ENCODE peak calls at places on chromosomes 5 and 9, in six cellular contexts. One of them, this sample, is unnamed.

GRCh38 chr5:96934291-96934694 is 1.6 kb upstream of the LNPEP start:
- DNase-seq in nucleus accumbens: no peak
- DNase-seq in activated gamma-delta T cell treated with anti-CD3 and anti-CD28 coated beads, Interleukin-2, amount 50 U/mL, for 16 hours: no peak
- DNase-seq in RWPE1: peak
- DNase-seq in T-helper 2 cell: no peak
- DNase-seq in GM23248: peak
- DNase-seq in this sample: no peak

GRCh38 chr5:93343570-93343969 is 237.4 kb downstream of the NR2F1-AS1 start:
- DNase-seq in GM23248: no peak
- DNase-seq in RWPE1: no peak
- DNase-seq in T-helper 2 cell: no peak
- DNase-seq in activated gamma-delta T cell treated with anti-CD3 and anti-CD28 coated beads, Interleukin-2, amount 50 U/mL, for 16 hours: no peak
- DNase-seq in nucleus accumbens: no peak
- DNase-seq in this sample: no peak

GRCh38 chr9:119159386-119159785 is 209.8 kb downstream of the BRINP1 start:
- DNase-seq in GM23248: no peak
- DNase-seq in activated gamma-delta T cell treated with anti-CD3 and anti-CD28 coated beads, Interleukin-2, amount 50 U/mL, for 16 hours: no peak
- DNase-seq in T-helper 2 cell: no peak
- DNase-seq in nucleus accumbens: no peak
- DNase-seq in RWPE1: no peak
- DNase-seq in this sample: no peak

GRCh38 chr9:86287013-86287412 is 4.7 kb upstream of the ISCA1 start:
- DNase-seq in T-helper 2 cell: no peak
- DNase-seq in activated gamma-delta T cell treated with anti-CD3 and anti-CD28 coated beads, Interleukin-2, amount 50 U/mL, for 16 hours: no peak
- DNase-seq in GM23248: peak
- DNase-seq in RWPE1: no peak
- DNase-seq in nucleus accumbens: no peak
- DNase-seq in this sample: no peak

GRCh38 chr9:115198018-115198417 is 80.1 kb upstream of the TNC start:
- DNase-seq in GM23248: peak
- DNase-seq in activated gamma-delta T cell treated with anti-CD3 and anti-CD28 coated beads, Interleukin-2, amount 50 U/mL, for 16 hours: no peak
- DNase-seq in nucleus accumbens: no peak
- DNase-seq in T-helper 2 cell: no peak
- DNase-seq in RWPE1: no peak
- DNase-seq in this sample: no peak

GRCh38 chr5:140024928-140025327 is 18.2 kb downstream of the NRG2 start:
- DNase-seq in nucleus accumbens: no peak
- DNase-seq in GM23248: no peak
- DNase-seq in RWPE1: no peak
- DNase-seq in activated gamma-delta T cell treated with anti-CD3 and anti-CD28 coated beads, Interleukin-2, amount 50 U/mL, for 16 hours: no peak
- DNase-seq in T-helper 2 cell: no peak
- DNase-seq in this sample: no peak

GRCh38 chr5:8875722-8876121 is 670.2 kb downstream of the SEMA5A start:
- DNase-seq in activated gamma-delta T cell treated with anti-CD3 and anti-CD28 coated beads, Interleukin-2, amount 50 U/mL, for 16 hours: no peak
- DNase-seq in nucleus accumbens: no peak
- DNase-seq in GM23248: no peak
- DNase-seq in T-helper 2 cell: no peak
- DNase-seq in RWPE1: no peak
- DNase-seq in this sample: no peak

GRCh38 chr5:67774796-67775195 is 440.8 kb upstream of the PIK3R1 start:
- DNase-seq in nucleus accumbens: no peak
- DNase-seq in GM23248: no peak
- DNase-seq in T-helper 2 cell: no peak
- DNase-seq in RWPE1: no peak
- DNase-seq in activated gamma-delta T cell treated with anti-CD3 and anti-CD28 coated beads, Interleukin-2, amount 50 U/mL, for 16 hours: no peak
- DNase-seq in this sample: no peak

GRCh38 chr9:77384406-77384805 is 207.1 kb downstream of the VPS13A start:
- DNase-seq in T-helper 2 cell: no peak
- DNase-seq in nucleus accumbens: no peak
- DNase-seq in activated gamma-delta T cell treated with anti-CD3 and anti-CD28 coated beads, Interleukin-2, amount 50 U/mL, for 16 hours: no peak
- DNase-seq in GM23248: peak
- DNase-seq in RWPE1: peak
- DNase-seq in this sample: no peak

GRCh38 chr5:132296412-132297001 is 2.3 kb downstream of the SLC22A4 start:
- DNase-seq in RWPE1: no peak
- DNase-seq in activated gamma-delta T cell treated with anti-CD3 and anti-CD28 coated beads, Interleukin-2, amount 50 U/mL, for 16 hours: no peak
- DNase-seq in GM23248: peak
- DNase-seq in T-helper 2 cell: no peak
- DNase-seq in nucleus accumbens: no peak
- DNase-seq in this sample: no peak

GRCh38 chr5:143302344-143302743 is 101.1 kb downstream of the NR3C1 start:
- DNase-seq in activated gamma-delta T cell treated with anti-CD3 and anti-CD28 coated beads, Interleukin-2, amount 50 U/mL, for 16 hours: no peak
- DNase-seq in RWPE1: no peak
- DNase-seq in T-helper 2 cell: no peak
- DNase-seq in nucleus accumbens: no peak
- DNase-seq in GM23248: peak
- DNase-seq in this sample: no peak

GRCh38 chr5:129177451-129177850 is 82.9 kb downstream of the ISOC1 start:
- DNase-seq in activated gamma-delta T cell treated with anti-CD3 and anti-CD28 coated beads, Interleukin-2, amount 50 U/mL, for 16 hours: no peak
- DNase-seq in T-helper 2 cell: no peak
- DNase-seq in GM23248: no peak
- DNase-seq in RWPE1: no peak
- DNase-seq in nucleus accumbens: no peak
- DNase-seq in this sample: no peak

GRCh38 chr5:14472986-14473567 is 108.5 kb upstream of the OTULINL start:
- DNase-seq in activated gamma-delta T cell treated with anti-CD3 and anti-CD28 coated beads, Interleukin-2, amount 50 U/mL, for 16 hours: no peak
- DNase-seq in T-helper 2 cell: no peak
- DNase-seq in nucleus accumbens: no peak
- DNase-seq in GM23248: no peak
- DNase-seq in RWPE1: no peak
- DNase-seq in this sample: no peak

GRCh38 chr9:136403538-136403914 is 3.6 kb upstream of the SNAPC4 start:
- DNase-seq in T-helper 2 cell: peak
- DNase-seq in nucleus accumbens: no peak
- DNase-seq in RWPE1: no peak
- DNase-seq in GM23248: no peak
- DNase-seq in activated gamma-delta T cell treated with anti-CD3 and anti-CD28 coated beads, Interleukin-2, amount 50 U/mL, for 16 hours: peak
- DNase-seq in this sample: peak

GRCh38 chr9:109652971-109653370 is 127.0 kb upstream of the PALM2AKAP2 start:
- DNase-seq in T-helper 2 cell: no peak
- DNase-seq in GM23248: peak
- DNase-seq in RWPE1: peak
- DNase-seq in activated gamma-delta T cell treated with anti-CD3 and anti-CD28 coated beads, Interleukin-2, amount 50 U/mL, for 16 hours: no peak
- DNase-seq in nucleus accumbens: peak
- DNase-seq in this sample: no peak

GRCh38 chr5:452856-453710 is 10.1 kb downstream of the EXOC3 start:
- DNase-seq in T-helper 2 cell: no peak
- DNase-seq in GM23248: no peak
- DNase-seq in RWPE1: no peak
- DNase-seq in activated gamma-delta T cell treated with anti-CD3 and anti-CD28 coated beads, Interleukin-2, amount 50 U/mL, for 16 hours: no peak
- DNase-seq in nucleus accumbens: no peak
- DNase-seq in this sample: no peak

GRCh38 chr9:135612437-135612836 is 26.9 kb downstream of the GLT6D1 start:
- DNase-seq in activated gamma-delta T cell treated with anti-CD3 and anti-CD28 coated beads, Interleukin-2, amount 50 U/mL, for 16 hours: no peak
- DNase-seq in T-helper 2 cell: no peak
- DNase-seq in RWPE1: no peak
- DNase-seq in nucleus accumbens: no peak
- DNase-seq in GM23248: no peak
- DNase-seq in this sample: no peak

GRCh38 chr5:141084487-141084989 is 9.9 kb upstream of the PCDHB2 start:
- DNase-seq in GM23248: peak
- DNase-seq in T-helper 2 cell: no peak
- DNase-seq in activated gamma-delta T cell treated with anti-CD3 and anti-CD28 coated beads, Interleukin-2, amount 50 U/mL, for 16 hours: no peak
- DNase-seq in RWPE1: peak
- DNase-seq in nucleus accumbens: peak
- DNase-seq in this sample: peak

GRCh38 chr5:171312129-171312819 is 3.2 kb downstream of the TLX3 start:
- DNase-seq in nucleus accumbens: no peak
- DNase-seq in RWPE1: no peak
- DNase-seq in activated gamma-delta T cell treated with anti-CD3 and anti-CD28 coated beads, Interleukin-2, amount 50 U/mL, for 16 hours: no peak
- DNase-seq in GM23248: no peak
- DNase-seq in T-helper 2 cell: no peak
- DNase-seq in this sample: no peak

GRCh38 chr5:177431317-177432142 is 5.1 kb downstream of the GRK6 start:
- DNase-seq in activated gamma-delta T cell treated with anti-CD3 and anti-CD28 coated beads, Interleukin-2, amount 50 U/mL, for 16 hours: peak
- DNase-seq in T-helper 2 cell: peak
- DNase-seq in GM23248: no peak
- DNase-seq in RWPE1: no peak
- DNase-seq in nucleus accumbens: no peak
- DNase-seq in this sample: peak

GRCh38 chr9:136107155-136107952 is 11.3 kb downstream of the TMEM250 start:
- DNase-seq in activated gamma-delta T cell treated with anti-CD3 and anti-CD28 coated beads, Interleukin-2, amount 50 U/mL, for 16 hours: no peak
- DNase-seq in nucleus accumbens: no peak
- DNase-seq in GM23248: no peak
- DNase-seq in T-helper 2 cell: no peak
- DNase-seq in RWPE1: no peak
- DNase-seq in this sample: peak

GRCh38 chr9:93127395-93127911 is 6.6 kb downstream of the NINJ1 start:
- DNase-seq in activated gamma-delta T cell treated with anti-CD3 and anti-CD28 coated beads, Interleukin-2, amount 50 U/mL, for 16 hours: no peak
- DNase-seq in RWPE1: no peak
- DNase-seq in T-helper 2 cell: no peak
- DNase-seq in GM23248: no peak
- DNase-seq in nucleus accumbens: no peak
- DNase-seq in this sample: no peak

GRCh38 chr5:54317511-54318260 is 7.3 kb upstream of the ARL15 start:
- DNase-seq in activated gamma-delta T cell treated with anti-CD3 and anti-CD28 coated beads, Interleukin-2, amount 50 U/mL, for 16 hours: no peak
- DNase-seq in T-helper 2 cell: no peak
- DNase-seq in nucleus accumbens: no peak
- DNase-seq in RWPE1: no peak
- DNase-seq in GM23248: peak
- DNase-seq in this sample: no peak